ENCODE peak calls at places on chromosome 6, in eight cellular contexts. G is AG04450; R is H1; Y is breast epithelium; C is CD8-positive, alpha-beta T cell; T is upper lobe of right lung; O is body of pancreas; I is HCT116. W is an unnamed sample.

GRCh38 chr6:167119680-167120556 is 3.0 kb upstream of the CCR6 start:
- DNase-seq in G (no peak), R (no peak), Y (no peak), C (no peak), T (no peak), O (no peak), I (no peak), W (no peak)

GRCh38 chr6:170167657-170168159 is 123.2 kb downstream of the DLL1 start:
- DNase-seq in G (no peak), R (no peak), Y (no peak), C (no peak), T (peak; percentile 58), O (peak; percentile 11), I (no peak), W (no peak)

GRCh38 chr6:82179415-82179814 is 68.1 kb downstream of the IBTK start:
- DNase-seq in G (no peak), R (no peak), Y (no peak), C (no peak), T (no peak), O (no peak), I (no peak), W (no peak)

GRCh38 chr6:11601776-11602605 is 64.4 kb downstream of the TMEM170B start:
- DNase-seq in G (no peak), R (no peak), Y (no peak), C (no peak), T (no peak), O (no peak), I (no peak), W (no peak)

GRCh38 chr6:33199687-33200233 is 705 bp downstream of the RXRB start:
- DNase-seq in G (no peak), R (peak; percentile 73), Y (no peak), C (peak; percentile 59), T (peak; percentile 90), O (no peak), I (peak; percentile 74), W (no peak)

GRCh38 chr6:55969501-55969900 is 94.1 kb upstream of the BMP5 start:
- DNase-seq in G (no peak), R (no peak), Y (no peak), C (no peak), T (no peak), O (no peak), I (no peak), W (no peak)

GRCh38 chr6:2948228-2949025 is 22.9 kb downstream of the SERPINB6 start:
- DNase-seq in G (no peak), R (no peak), Y (no peak), C (no peak), T (no peak), O (no peak), I (no peak), W (no peak)

GRCh38 chr6:99790679-99791078 is 184.0 kb downstream of the PRDM13 start:
- DNase-seq in G (no peak), R (no peak), Y (no peak), C (no peak), T (no peak), O (no peak), I (no peak), W (no peak)

GRCh38 chr6:15502451-15503345 is 160.1 kb downstream of the DTNBP1 start:
- DNase-seq in G (no peak), R (no peak), Y (no peak), C (no peak), T (peak; percentile 34), O (peak; percentile 6), I (no peak), W (no peak)

GRCh38 chr6:143248359-143248758 is 187.7 kb downstream of the AIG1 start:
- DNase-seq in G (no peak), R (no peak), Y (no peak), C (no peak), T (no peak), O (no peak), I (no peak), W (no peak)

GRCh38 chr6:133806358-133806757 is 82.6 kb upstream of the TCF21 start:
- DNase-seq in G (no peak), R (no peak), Y (no peak), C (no peak), T (no peak), O (no peak), I (no peak), W (no peak)

GRCh38 chr6:104483225-104483834 is 376.4 kb downstream of the HACE1 start:
- DNase-seq in G (no peak), R (no peak), Y (no peak), C (no peak), T (no peak), O (no peak), I (peak; percentile 15), W (no peak)

GRCh38 chr6:137767931-137768690 is 98.9 kb upstream of the TNFAIP3 start:
- DNase-seq in G (no peak), R (no peak), Y (no peak), C (no peak), T (no peak), O (no peak), I (no peak), W (no peak)

GRCh38 chr6:116624036-116624805 is 7.9 kb downstream of the RSPH4A start:
- DNase-seq in G (no peak), R (no peak), Y (no peak), C (no peak), T (no peak), O (no peak), I (peak; percentile 19), W (no peak)

GRCh38 chr6:99364026-99364425 is 14.6 kb upstream of the FAXC start:
- DNase-seq in G (no peak), R (no peak), Y (no peak), C (no peak), T (no peak), O (no peak), I (no peak), W (no peak)

GRCh38 chr6:52230685-52231084 is 13.6 kb downstream of the IL17F start:
- DNase-seq in G (no peak), R (no peak), Y (no peak), C (no peak), T (no peak), O (no peak), I (no peak), W (no peak)

GRCh38 chr6:43768983-43769525 is 957 bp upstream of the VEGFA start:
- DNase-seq in G (peak; percentile 71), R (no peak), Y (no peak), C (no peak), T (no peak), O (peak; percentile 37), I (no peak), W (no peak)

GRCh38 chr6:57224769-57225515 is 2.8 kb upstream of the RAB23 start:
- DNase-seq in G (peak; percentile 36), R (no peak), Y (no peak), C (no peak), T (no peak), O (no peak), I (no peak), W (no peak)

GRCh38 chr6:33418690-33419291 is 884 bp upstream of the CUTA start:
- DNase-seq in G (no peak), R (no peak), Y (no peak), C (no peak), T (no peak), O (no peak), I (no peak), W (no peak)

GRCh38 chr6:137025786-137026730 is 18.7 kb downstream of the IL20RA start:
- DNase-seq in G (no peak), R (no peak), Y (no peak), C (no peak), T (no peak), O (no peak), I (no peak), W (no peak)

GRCh38 chr6:20873425-20874190 is 339.4 kb downstream of the CDKAL1 start:
- DNase-seq in G (no peak), R (no peak), Y (no peak), C (no peak), T (no peak), O (no peak), I (no peak), W (no peak)
- TF ChIP-seq CTCF in G (no peak), R (peak; percentile 35), Y (no peak), C (no peak), T (no peak), O (no peak), I (peak; percentile 40), W (no peak)

GRCh38 chr6:28542440-28543293 is 17.0 kb downstream of the GPX5 start:
- DNase-seq in G (peak; percentile 51), R (peak; percentile 94), Y (no peak), C (peak; percentile 33), T (peak; percentile 82), O (peak; percentile 54), I (peak; percentile 90), W (no peak)
- H3K27ac ChIP-seq in G (no peak overlapping the region), R (peak overlapping the region; percentile 59), Y (no peak overlapping the region), C (no peak overlapping the region), T (no peak overlapping the region), O (no peak overlapping the region), I (peak overlapping the region; percentile 46), W (no peak overlapping the region)

GRCh38 chr6:164812706-164813105 is 496.7 kb downstream of the C6orf118 start:
- DNase-seq in G (no peak), R (no peak), Y (no peak), C (no peak), T (no peak), O (no peak), I (no peak), W (no peak)

DNA sequence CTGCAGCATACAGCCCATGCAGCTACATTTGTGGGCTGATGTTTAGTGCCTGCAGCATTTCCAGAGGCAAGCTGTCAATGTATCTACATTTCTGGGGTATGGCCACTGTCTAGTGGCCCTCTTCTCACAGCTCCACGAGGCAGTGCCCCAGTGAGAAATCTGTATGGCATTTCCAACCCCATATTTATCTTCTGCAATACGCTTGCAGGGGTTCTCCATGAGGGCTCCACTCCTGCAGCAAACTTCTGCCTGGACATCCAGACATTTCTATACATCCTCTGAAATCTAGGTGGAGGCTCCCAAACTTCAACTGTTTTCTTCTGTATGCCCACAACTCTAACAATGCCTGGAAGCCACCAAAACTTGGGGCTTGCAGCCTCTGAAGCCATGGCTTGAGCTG is 502.3 kb downstream of the C6orf118 start:
- DNase-seq in G (no peak), R (no peak), Y (no peak), C (no peak), T (no peak), O (no peak), I (no peak), W (no peak)
- H3K9me3 ChIP-seq in G (peaks cover 29% of the 10 kb centered on the region), R (peaks cover 22% of the 10 kb centered on the region), Y (peaks cover 21% of the 10 kb centered on the region), C (peaks cover 6% of the 10 kb centered on the region), T (no peaks in the 10 kb centered on the region), O (no peaks in the 10 kb centered on the region), I (peaks cover 4% of the 10 kb centered on the region), W (no peaks in the 10 kb centered on the region)

GRCh38 chr6:40848868-40849524 is 190.0 kb downstream of the UNC5CL start:
- DNase-seq in G (no peak), R (no peak), Y (no peak), C (no peak), T (no peak), O (no peak), I (no peak), W (no peak)

GRCh38 chr6:40845588-40845987 is 193.4 kb downstream of the UNC5CL start:
- DNase-seq in G (peak; percentile 11), R (peak; percentile 25), Y (no peak), C (no peak), T (no peak), O (peak; percentile 46), I (peak; percentile 31), W (no peak)

GRCh38 chr6:40852667-40853383 is 186.2 kb downstream of the UNC5CL start:
- DNase-seq in G (no peak), R (no peak), Y (no peak), C (no peak), T (no peak), O (no peak), I (peak; percentile 12), W (no peak)

GRCh38 chr6:40844241-40844640 is 194.8 kb downstream of the UNC5CL start:
- DNase-seq in G (no peak), R (no peak), Y (no peak), C (no peak), T (no peak), O (no peak), I (no peak), W (no peak)

GRCh38 chr6:40848038-40848437 is 191.0 kb downstream of the UNC5CL start:
- DNase-seq in G (no peak), R (no peak), Y (no peak), C (no peak), T (no peak), O (no peak), I (no peak), W (no peak)
- TF ChIP-seq CTCF in G (no peak), R (no peak), Y (no peak), C (no peak), T (no peak), O (no peak), I (no peak), W (no peak)

W was measured in esophagus squamous epithelium.